ENCODE peak calls at places on chromosomes 16 and 17, in five cellular contexts. E is mammary epithelial cell, G is A549, O is AG10803, V is AG09309. R is an unnamed sample.
A peak's percentile ranks its signal among the peaks of the same experiment; 100 is the strongest.

GRCh38 chr17:61335105-61335844 is 64.4 kb upstream of the TBX2 start:
- DNase-seq in E (no peak), V (no peak), G (no peak), O (no peak), R (no peak)

GRCh38 chr16:69406780-69407331 is 17.6 kb upstream of the CYB5B start:
- DNase-seq in V (no peak), E (no peak), O (no peak), G (peak; percentile 71), R (no peak)

GRCh38 chr17:66691644-66692500 is 143.0 kb upstream of the CACNG5 start:
- DNase-seq in V (no peak), O (no peak), G (no peak), E (no peak), R (no peak)

GRCh38 chr16:8184854-8185253 is 405.5 kb downstream of the TMEM114 start:
- DNase-seq in G (no peak), E (no peak), O (no peak), V (no peak), R (no peak)

GRCh38 chr17:29112780-29113295 is 67.4 kb downstream of the MYO18A start:
- DNase-seq in E (no peak), O (peak; percentile 69), G (no peak), V (no peak), R (no peak)

GRCh38 chr17:27807567-27808470 is 7.5 kb upstream of the NOS2 start:
- DNase-seq in O (no peak), G (no peak), V (no peak), E (no peak), R (peak; percentile 75)

GRCh38 chr17:40415390-40415789 is 2.3 kb downstream of the TOP2A start:
- DNase-seq in G (peak; percentile 68), E (peak; percentile 33), O (peak; percentile 58), V (peak; percentile 13), R (peak; percentile 48)

GRCh38 chr17:4541328-4542002 is 13.7 kb downstream of the MYBBP1A start:
- DNase-seq in G (no peak), O (no peak), V (no peak), E (no peak), R (no peak)

GRCh38 chr17:29588561-29589411 is 662 bp downstream of the GIT1 start:
- DNase-seq in G (peak; percentile 70), V (no peak), E (no peak), O (no peak), R (peak; percentile 44)

GRCh38 chr17:40912506-40913220 is 24.8 kb downstream of the KRT23 start:
- DNase-seq in E (no peak), O (no peak), V (no peak), G (no peak), R (no peak)

GRCh38 chr16:70331091-70331490 is 15.6 kb upstream of the DDX19A start:
- DNase-seq in E (no peak), G (no peak), V (no peak), O (no peak), R (no peak)

GRCh38 chr16:3481696-3482658 is 13.3 kb downstream of the C16orf90 start:
- DNase-seq in O (no peak), E (no peak), G (no peak), V (no peak), R (no peak)

GRCh38 chr16:76237471-76237870 is 39.7 kb upstream of the CNTNAP4 start:
- DNase-seq in O (no peak), G (no peak), V (no peak), E (no peak), R (no peak)

GRCh38 chr17:14724770-14725169 is 423.9 kb downstream of the HS3ST3B1 start:
- DNase-seq in G (no peak), O (no peak), E (no peak), V (no peak), R (no peak)

GRCh38 chr17:16661217-16661616 is 7.6 kb upstream of the ZNF624 start:
- DNase-seq in O (no peak), E (no peak), V (no peak), G (no peak), R (no peak)

GRCh38 chr16:84270531-84270930 is 24.1 kb upstream of the WFDC1 start:
- DNase-seq in V (no peak), O (no peak), G (no peak), E (no peak), R (no peak)

DNA sequence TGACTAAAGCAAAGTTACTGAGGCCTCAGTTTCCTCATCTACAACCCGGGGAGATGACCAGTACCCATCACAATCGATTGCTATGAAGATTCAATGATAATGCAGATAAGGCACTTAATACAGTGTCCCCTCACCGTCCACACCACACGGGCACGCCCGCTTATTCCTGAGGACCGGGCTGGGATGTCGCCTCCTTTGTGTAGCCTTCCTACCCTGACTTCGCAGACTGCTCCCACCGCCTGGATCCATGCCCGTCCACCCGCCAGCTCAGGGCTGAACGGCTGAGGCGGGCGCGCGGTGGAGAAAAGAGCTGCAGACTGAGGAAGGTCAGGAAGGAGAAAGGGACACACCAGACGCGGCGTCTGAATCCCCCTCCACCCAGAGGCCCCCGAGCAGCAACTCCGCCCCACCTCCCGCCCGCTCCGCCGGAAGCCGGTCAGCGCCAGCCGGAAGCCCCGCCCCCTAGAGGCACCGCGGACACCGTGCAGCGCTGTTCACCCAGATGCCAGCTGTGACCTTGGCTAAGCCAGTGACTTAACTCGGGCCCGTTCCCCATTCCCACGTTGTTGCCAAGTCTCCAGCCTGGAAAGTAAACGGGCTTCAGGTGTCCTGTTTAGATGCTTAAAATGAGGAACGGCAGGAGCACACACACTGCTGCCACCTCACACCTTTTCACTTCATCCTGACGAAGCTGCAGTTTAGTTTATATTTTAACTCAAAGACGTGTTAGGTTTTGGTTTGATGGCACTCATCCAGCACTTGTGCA is at the start of gene KRABD2:
- DNase-seq in V (no peak), E (peak; percentile 75), O (peak; percentile 86), G (peak; percentile 99), R (peak; percentile 96)
- TF ChIP-seq CTCF in V (peak; percentile 67), E (peak; percentile 66), O (peak; percentile 65), G (peak; percentile 38), R (peak; percentile 66)

DNA sequence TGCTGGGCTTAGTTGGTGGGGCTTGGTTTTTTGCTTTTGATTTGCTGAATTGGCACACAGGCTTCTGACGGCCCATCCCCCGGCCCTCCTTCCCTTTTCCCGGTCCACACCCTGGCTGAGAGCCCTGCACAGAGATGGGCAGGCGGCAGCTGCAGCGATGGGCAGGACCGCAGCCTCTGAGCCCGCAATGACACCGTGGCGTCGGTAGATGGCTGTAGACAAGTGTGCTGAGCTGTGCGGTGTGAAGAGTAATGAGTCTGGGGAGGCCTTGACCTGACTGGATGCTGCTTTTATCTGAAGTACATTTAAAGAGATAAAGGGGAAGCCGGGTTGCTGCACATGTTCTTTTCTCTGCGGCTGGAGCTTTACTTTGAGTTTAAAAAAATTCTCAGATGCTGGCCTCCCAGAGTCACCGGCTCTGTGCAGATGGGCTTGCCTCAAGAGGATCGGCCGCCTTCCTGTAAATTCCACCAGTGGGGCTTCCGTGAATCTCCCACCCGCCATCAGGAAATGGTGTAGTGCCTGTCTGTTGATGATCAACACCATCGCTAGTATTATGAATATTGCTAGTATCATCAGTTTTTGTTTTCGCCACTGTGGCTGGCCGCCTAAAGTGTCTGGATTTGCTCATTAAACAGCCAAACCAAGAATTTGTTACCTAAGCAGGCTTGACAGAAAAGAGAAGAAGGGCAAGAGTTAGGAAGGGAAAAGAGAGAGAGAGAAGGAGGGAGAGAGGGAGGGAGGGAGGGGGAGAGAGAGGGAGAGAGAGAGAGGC is 245.6 kb upstream of the RBFOX1 start:
- DNase-seq in G (no peak), V (no peak), E (no peak), O (no peak), R (no peak)
- TF ChIP-seq CTCF in G (no peak), V (no peak), E (no peak), O (no peak), R (no peak)

GRCh38 chr17:18005496-18005895 is 32.8 kb downstream of the DRC3 start:
- DNase-seq in V (no peak), G (no peak), E (peak; percentile 63), O (no peak), R (no peak)

GRCh38 chr17:18006495-18007239 is 32.3 kb downstream of the ATPAF2 start:
- DNase-seq in O (no peak), G (no peak), E (no peak), V (no peak), R (no peak)

GRCh38 chr17:18004345-18004744 is 31.7 kb downstream of the DRC3 start:
- DNase-seq in V (no peak), G (no peak), E (peak; percentile 18), O (no peak), R (no peak)

GRCh38 chr17:18002171-18002570 is 29.5 kb downstream of the DRC3 start:
- DNase-seq in E (no peak), G (no peak), V (no peak), O (peak; percentile 53), R (no peak)

GRCh38 chr17:18004901-18005305 is 32.2 kb downstream of the DRC3 start:
- DNase-seq in O (no peak), E (no peak), V (no peak), G (peak; percentile 80), R (no peak)
- TF ChIP-seq CTCF in O (peak; percentile 10), E (peak; percentile 40), V (peak; percentile 26), G (no peak), R (no peak)

DNA sequence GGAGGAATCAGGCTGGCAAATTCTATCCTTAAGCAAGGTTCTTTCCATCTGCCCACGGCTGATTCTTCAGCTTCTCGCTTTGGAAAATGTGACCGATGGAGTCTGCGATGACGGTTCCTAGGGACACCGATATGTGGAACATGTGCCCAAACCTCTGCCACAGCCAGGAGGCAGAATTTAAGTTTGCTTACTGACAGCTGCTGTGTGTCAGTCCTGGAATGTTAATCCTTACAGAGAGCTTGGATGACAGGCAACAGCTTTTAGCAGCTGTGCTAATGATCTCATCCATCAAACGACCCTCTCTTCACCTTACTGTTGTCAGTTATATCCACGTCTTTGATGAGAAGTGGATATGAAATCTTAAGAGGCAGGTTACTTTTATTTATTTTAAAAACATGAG is 11.4 kb upstream of the MYH13 start:
- DNase-seq in V (no peak), G (no peak), O (peak; percentile 16), E (no peak), R (no peak)
- TF ChIP-seq CTCF in V (no peak), G (no peak), O (peak; percentile 26), E (no peak), R (no peak)

DNA sequence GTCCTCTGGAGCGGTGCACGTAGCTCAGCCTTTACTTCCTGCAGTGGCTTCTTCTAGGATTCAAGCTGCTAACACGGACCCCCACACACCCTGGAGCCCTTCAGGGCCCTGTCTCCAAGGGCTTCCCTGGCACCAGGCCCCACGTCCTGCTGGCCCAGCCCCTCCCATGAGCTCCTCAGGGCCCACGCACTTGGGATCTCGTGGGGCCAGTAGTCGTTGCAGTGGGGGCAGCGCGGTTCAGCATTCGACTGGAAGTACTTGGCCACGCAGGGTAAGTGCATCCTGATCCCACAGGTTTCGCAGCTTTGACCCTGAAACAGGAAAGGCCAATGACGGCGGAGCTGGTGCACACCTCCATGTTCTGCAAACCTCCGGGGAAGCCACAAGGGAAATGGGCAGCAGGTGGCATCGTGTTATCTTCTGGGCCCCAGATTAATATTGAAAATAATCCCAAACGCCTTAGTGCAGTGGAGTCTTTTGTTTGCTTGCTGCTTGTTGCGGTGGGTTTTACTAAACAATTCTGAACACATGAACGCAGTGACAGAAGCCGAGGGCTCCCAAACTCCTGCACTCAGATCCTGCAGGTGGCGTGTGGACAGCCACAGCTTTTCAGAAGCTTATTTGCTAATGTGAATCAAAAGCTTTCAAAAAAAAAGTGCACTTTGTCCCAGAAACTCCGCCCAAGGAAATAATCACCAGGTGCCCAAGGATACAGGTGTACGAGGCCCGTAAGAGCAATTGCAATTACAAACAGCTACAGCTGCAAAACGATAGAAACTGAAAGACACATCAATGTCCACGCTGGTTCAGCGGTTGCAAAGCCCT is 22.4 kb downstream of the KDM8 start:
- DNase-seq in E (peak; percentile 4), G (no peak), O (no peak), V (no peak), R (no peak)
- TF ChIP-seq CTCF in E (no peak), G (no peak), O (no peak), V (no peak), R (no peak)